ENCODE peak calls at places on chromosomes 13 and 19, in seven cellular contexts. H is effector memory CD8-positive, alpha-beta T cell; L is naive thymus-derived CD8-positive, alpha-beta T cell; V is T-helper 17 cell; O is RWPE2; F is left cardiac atrium; T is stimulated activated naive CD8-positive, alpha-beta T cell treated with anti-CD3 and anti-CD28 coated beads, Interleukin-15, Interleukin-2, amounts not matched to agents 100 U/mL and 50 U/mL, for 24 hours. S is an unnamed sample.

GRCh38 chr19:32599258-32599657 is 18.3 kb downstream of the PDCD5 start:
- ATAC-seq in V (no peak), H (no peak), F (no peak), T (peak), L (no peak), O (no peak), S (no peak)

GRCh38 chr19:18800079-18800478 is 9.0 kb upstream of the COMP start:
- ATAC-seq in F (no peak), L (no peak), V (no peak), H (no peak), O (no peak), T (no peak), S (no peak)

GRCh38 chr19:47598407-47599349 is 10.3 kb upstream of the BICRA start:
- ATAC-seq in O (peak), H (no peak), V (no peak), L (no peak), F (peak), T (no peak), S (peak)

GRCh38 chr13:77779461-77780272 is 82.2 kb downstream of the SLAIN1 start:
- ATAC-seq in H (peak), O (peak), T (peak), V (peak), F (peak), L (peak), S (peak)

GRCh38 chr19:44668985-44669764 is 2.1 kb upstream of the CEACAM19 start:
- ATAC-seq in H (no peak), T (no peak), F (no peak), V (no peak), O (peak), L (peak), S (no peak)

GRCh38 chr19:3236272-3236671 is 11.8 kb downstream of the CELF5 start:
- ATAC-seq in H (no peak), F (no peak), T (no peak), V (no peak), O (no peak), L (no peak), S (no peak)

GRCh38 chr19:720691-721160 is 12.0 kb downstream of the PALM start:
- ATAC-seq in L (no peak), O (no peak), H (no peak), F (peak), T (no peak), V (no peak), S (peak)

GRCh38 chr13:49838989-49839388 is 46.5 kb upstream of the KPNA3 start:
- ATAC-seq in F (no peak), H (no peak), O (no peak), V (no peak), L (no peak), T (no peak), S (peak)

GRCh38 chr19:38667552-38668205 is 20.2 kb downstream of the ACTN4 start:
- ATAC-seq in H (no peak), O (no peak), V (no peak), T (no peak), L (no peak), F (no peak), S (peak)

GRCh38 chr19:35350591-35350990 is 2.9 kb downstream of the FFAR1 start:
- ATAC-seq in V (no peak), L (no peak), H (no peak), T (no peak), O (no peak), F (no peak), S (no peak)

GRCh38 chr19:40466219-40467006 is at the start of gene SPTBN4:
- ATAC-seq in F (no peak), L (peak), H (peak), O (no peak), V (peak), T (peak), S (peak)

GRCh38 chr19:16416574-16416973 is 55.2 kb downstream of the EPS15L1 start:
- ATAC-seq in T (no peak), V (peak), F (no peak), H (no peak), O (no peak), L (no peak), S (no peak)

GRCh38 chr13:32917504-32917903 is 98.7 kb upstream of the KL start:
- ATAC-seq in V (no peak), L (no peak), F (no peak), H (no peak), T (peak), O (no peak), S (no peak)

GRCh38 chr13:83882626-83882959 is 319 bp upstream of the SLITRK1 start:
- ATAC-seq in H (no peak), T (no peak), V (no peak), F (no peak), O (no peak), L (no peak), S (no peak)

GRCh38 chr19:16886305-16886880 is 2.4 kb upstream of the F2RL3 start:
- ATAC-seq in O (no peak), V (no peak), T (no peak), F (peak), L (no peak), H (no peak), S (peak)

GRCh38 chr13:85586422-85586831 is 212.8 kb downstream of the SLITRK6 start:
- ATAC-seq in V (no peak), L (no peak), F (no peak), O (peak), T (no peak), H (no peak), S (peak)

GRCh38 chr19:20776083-20777076 is at the start of gene ZNF66:
- ATAC-seq in H (peak), T (peak), L (peak), O (peak), F (peak), V (peak), S (peak)

GRCh38 chr13:85254641-85255040 is 544.6 kb downstream of the SLITRK6 start:
- ATAC-seq in F (no peak), T (no peak), L (no peak), H (no peak), O (no peak), V (no peak), S (no peak)

GRCh38 chr13:31913459-31913858 is 118.1 kb upstream of the FRY start:
- ATAC-seq in V (no peak), T (no peak), F (peak), L (no peak), H (no peak), O (no peak), S (peak)

GRCh38 chr19:42253245-42254082 is 1.5 kb downstream of the ERF start:
- ATAC-seq in F (peak), V (peak), H (peak), T (peak), O (peak), L (peak), S (peak)

GRCh38 chr13:110539894-110540293 is 21.6 kb downstream of the RAB20 start:
- ATAC-seq in F (no peak), H (no peak), T (no peak), O (no peak), V (no peak), L (no peak), S (no peak)